ENCODE peak calls at places on chromosomes 16 and 17, in eight cellular contexts. One of them, this sample, is unnamed.

GRCh38 chr16:3145660-3146059 is 10.8 kb downstream of the ZNF213 start:
- DNase-seq in mucosa of descending colon: no peak
- DNase-seq in fibroblast of pulmonary artery: no peak
- DNase-seq in cardiac fibroblast: no peak
- DNase-seq in upper lobe of right lung: no peak
- DNase-seq in neural progenitor cell: no peak
- DNase-seq in cardiac muscle cell: no peak
- DNase-seq in BJ: no peak
- DNase-seq in this sample: no peak

GRCh38 chr16:23905027-23905426 is 69.2 kb downstream of the PRKCB start:
- DNase-seq in mucosa of descending colon: no peak
- DNase-seq in fibroblast of pulmonary artery: peak
- DNase-seq in cardiac fibroblast: peak
- DNase-seq in upper lobe of right lung: no peak
- DNase-seq in neural progenitor cell: peak
- DNase-seq in cardiac muscle cell: peak
- DNase-seq in BJ: peak
- DNase-seq in this sample: peak

GRCh38 chr17:31780436-31780835 is 78.6 kb downstream of the COPRS start:
- DNase-seq in mucosa of descending colon: no peak
- DNase-seq in fibroblast of pulmonary artery: no peak
- DNase-seq in cardiac fibroblast: no peak
- DNase-seq in upper lobe of right lung: no peak
- DNase-seq in neural progenitor cell: no peak
- DNase-seq in cardiac muscle cell: no peak
- DNase-seq in BJ: no peak
- DNase-seq in this sample: no peak

GRCh38 chr17:42040818-42041217 is 9.6 kb downstream of the C17orf113 start:
- DNase-seq in mucosa of descending colon: no peak
- DNase-seq in fibroblast of pulmonary artery: no peak
- DNase-seq in cardiac fibroblast: no peak
- DNase-seq in upper lobe of right lung: no peak
- DNase-seq in neural progenitor cell: no peak
- DNase-seq in cardiac muscle cell: no peak
- DNase-seq in BJ: no peak
- DNase-seq in this sample: no peak

GRCh38 chr17:50423553-50424159 is 2.4 kb upstream of the ACSF2 start:
- DNase-seq in mucosa of descending colon: peak
- DNase-seq in fibroblast of pulmonary artery: peak
- DNase-seq in cardiac fibroblast: peak
- DNase-seq in upper lobe of right lung: no peak
- DNase-seq in neural progenitor cell: no peak
- DNase-seq in cardiac muscle cell: peak
- DNase-seq in BJ: peak
- DNase-seq in this sample: peak

GRCh38 chr17:68461122-68461539 is 3.8 kb upstream of the WIPI1 start:
- DNase-seq in mucosa of descending colon: no peak
- DNase-seq in fibroblast of pulmonary artery: no peak
- DNase-seq in cardiac fibroblast: no peak
- DNase-seq in upper lobe of right lung: no peak
- DNase-seq in neural progenitor cell: no peak
- DNase-seq in cardiac muscle cell: no peak
- DNase-seq in BJ: no peak
- DNase-seq in this sample: peak

GRCh38 chr16:24497405-24497804 is 42.0 kb upstream of the RBBP6 start:
- DNase-seq in mucosa of descending colon: no peak
- DNase-seq in fibroblast of pulmonary artery: peak
- DNase-seq in cardiac fibroblast: peak
- DNase-seq in upper lobe of right lung: no peak
- DNase-seq in neural progenitor cell: no peak
- DNase-seq in cardiac muscle cell: peak
- DNase-seq in BJ: no peak
- DNase-seq in this sample: peak

GRCh38 chr16:11208916-11209665 is 46.9 kb downstream of the SOCS1 start:
- DNase-seq in mucosa of descending colon: no peak
- DNase-seq in fibroblast of pulmonary artery: peak
- DNase-seq in cardiac fibroblast: peak
- DNase-seq in upper lobe of right lung: no peak
- DNase-seq in neural progenitor cell: no peak
- DNase-seq in cardiac muscle cell: no peak
- DNase-seq in BJ: no peak
- DNase-seq in this sample: no peak

GRCh38 chr17:6160188-6160555 is 90.0 kb downstream of the WSCD1 start:
- DNase-seq in mucosa of descending colon: no peak
- DNase-seq in fibroblast of pulmonary artery: no peak
- DNase-seq in cardiac fibroblast: no peak
- DNase-seq in upper lobe of right lung: peak
- DNase-seq in neural progenitor cell: no peak
- DNase-seq in cardiac muscle cell: no peak
- DNase-seq in BJ: no peak
- DNase-seq in this sample: no peak

GRCh38 chr16:30112197-30113030 is 923 bp downstream of the GDPD3 start:
- DNase-seq in mucosa of descending colon: peak
- DNase-seq in fibroblast of pulmonary artery: peak
- DNase-seq in cardiac fibroblast: peak
- DNase-seq in upper lobe of right lung: peak
- DNase-seq in neural progenitor cell: peak
- DNase-seq in cardiac muscle cell: peak
- DNase-seq in BJ: no peak
- DNase-seq in this sample: peak

GRCh38 chr16:66409156-66409555 is 17.9 kb upstream of the BEAN1 start:
- DNase-seq in mucosa of descending colon: no peak
- DNase-seq in fibroblast of pulmonary artery: peak
- DNase-seq in cardiac fibroblast: peak
- DNase-seq in upper lobe of right lung: no peak
- DNase-seq in neural progenitor cell: no peak
- DNase-seq in cardiac muscle cell: peak
- DNase-seq in BJ: no peak
- DNase-seq in this sample: peak

GRCh38 chr16:87661561-87661960 is 59.3 kb downstream of the JPH3 start:
- DNase-seq in mucosa of descending colon: peak
- DNase-seq in fibroblast of pulmonary artery: peak
- DNase-seq in cardiac fibroblast: peak
- DNase-seq in upper lobe of right lung: no peak
- DNase-seq in neural progenitor cell: peak
- DNase-seq in cardiac muscle cell: peak
- DNase-seq in BJ: no peak
- DNase-seq in this sample: peak

GRCh38 chr17:57505841-57506240 is 239.3 kb downstream of the CCDC182 start:
- DNase-seq in mucosa of descending colon: no peak
- DNase-seq in fibroblast of pulmonary artery: no peak
- DNase-seq in cardiac fibroblast: no peak
- DNase-seq in upper lobe of right lung: no peak
- DNase-seq in neural progenitor cell: no peak
- DNase-seq in cardiac muscle cell: no peak
- DNase-seq in BJ: no peak
- DNase-seq in this sample: no peak

GRCh38 chr17:57515662-57516211 is 229.4 kb downstream of the CCDC182 start:
- DNase-seq in mucosa of descending colon: no peak
- DNase-seq in fibroblast of pulmonary artery: peak
- DNase-seq in cardiac fibroblast: peak
- DNase-seq in upper lobe of right lung: no peak
- DNase-seq in neural progenitor cell: no peak
- DNase-seq in cardiac muscle cell: no peak
- DNase-seq in BJ: no peak
- DNase-seq in this sample: no peak

GRCh38 chr16:389317-389716 is 7.5 kb upstream of the PGAP6 start:
- DNase-seq in mucosa of descending colon: no peak
- DNase-seq in fibroblast of pulmonary artery: no peak
- DNase-seq in cardiac fibroblast: no peak
- DNase-seq in upper lobe of right lung: no peak
- DNase-seq in neural progenitor cell: no peak
- DNase-seq in cardiac muscle cell: no peak
- DNase-seq in BJ: no peak
- DNase-seq in this sample: no peak

GRCh38 chr17:2947588-2947950 is 115.8 kb downstream of the OR1D5 start:
- DNase-seq in mucosa of descending colon: no peak
- DNase-seq in fibroblast of pulmonary artery: no peak
- DNase-seq in cardiac fibroblast: no peak
- DNase-seq in upper lobe of right lung: peak
- DNase-seq in neural progenitor cell: no peak
- DNase-seq in cardiac muscle cell: no peak
- DNase-seq in BJ: no peak
- DNase-seq in this sample: no peak

GRCh38 chr16:24114876-24115275 is 141.3 kb upstream of the CACNG3 start:
- DNase-seq in mucosa of descending colon: no peak
- DNase-seq in fibroblast of pulmonary artery: no peak
- DNase-seq in cardiac fibroblast: no peak
- DNase-seq in upper lobe of right lung: no peak
- DNase-seq in neural progenitor cell: no peak
- DNase-seq in cardiac muscle cell: no peak
- DNase-seq in BJ: no peak
- DNase-seq in this sample: no peak

DNA sequence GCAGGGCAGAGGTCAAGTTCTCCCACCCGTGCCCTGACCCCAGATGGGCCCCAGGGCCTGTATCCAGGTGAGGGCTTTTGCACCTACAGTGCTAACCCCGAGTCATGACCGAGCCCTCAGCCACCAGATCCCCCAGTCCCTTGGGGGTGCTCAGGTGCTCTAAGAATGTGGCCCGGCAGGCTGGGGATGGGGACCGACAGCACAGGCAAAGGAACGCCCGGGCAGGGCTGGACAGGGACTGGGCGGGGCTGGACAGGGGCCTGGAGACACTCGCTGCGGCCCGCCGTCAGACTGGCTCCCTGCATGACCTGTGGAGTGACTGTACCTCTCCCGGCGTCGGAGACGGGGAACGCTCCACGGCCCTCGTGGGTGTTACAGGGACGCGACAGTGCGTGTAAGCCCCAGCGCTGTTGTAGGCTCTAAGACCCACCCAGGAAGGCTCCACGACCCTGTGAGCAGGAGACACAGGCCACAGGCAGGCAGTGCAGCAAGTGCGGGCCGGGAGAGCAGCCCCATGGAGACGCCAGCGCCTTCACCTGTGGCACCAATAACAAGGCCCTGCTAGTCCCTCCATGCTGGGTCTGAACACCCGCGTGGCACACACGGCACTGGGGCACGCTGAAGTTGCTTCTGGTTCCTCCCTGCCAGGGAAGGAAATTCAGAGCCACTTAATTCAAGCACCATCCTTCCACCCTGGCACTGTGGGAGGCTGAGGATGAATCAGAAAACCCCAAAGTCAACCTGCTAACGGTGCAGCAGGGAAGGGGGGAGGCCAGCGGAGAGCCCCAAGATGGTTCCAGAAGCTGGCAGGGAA is 38.7 kb downstream of the CBFA2T3 start:
- DNase-seq in mucosa of descending colon: no peak
- DNase-seq in fibroblast of pulmonary artery: no peak
- DNase-seq in cardiac fibroblast: no peak
- DNase-seq in upper lobe of right lung: no peak
- DNase-seq in neural progenitor cell: no peak
- DNase-seq in cardiac muscle cell: no peak
- DNase-seq in BJ: no peak
- DNase-seq in this sample: no peak
- H3K4me3 ChIP-seq in mucosa of descending colon: no peak
- H3K4me3 ChIP-seq in fibroblast of pulmonary artery: no peak
- H3K4me3 ChIP-seq in cardiac fibroblast: no peak
- H3K4me3 ChIP-seq in upper lobe of right lung: peak
- H3K4me3 ChIP-seq in neural progenitor cell: no peak
- H3K4me3 ChIP-seq in cardiac muscle cell: no peak
- H3K4me3 ChIP-seq in BJ: no peak
- H3K4me3 ChIP-seq in this sample: no peak

GRCh38 chr16:72847187-72848044 is 200.5 kb downstream of the ZFHX3 start:
- DNase-seq in mucosa of descending colon: peak
- DNase-seq in fibroblast of pulmonary artery: peak
- DNase-seq in cardiac fibroblast: peak
- DNase-seq in upper lobe of right lung: no peak
- DNase-seq in neural progenitor cell: peak
- DNase-seq in cardiac muscle cell: peak
- DNase-seq in BJ: no peak
- DNase-seq in this sample: peak
- TF ChIP-seq CTCF in mucosa of descending colon: peak
- TF ChIP-seq CTCF in fibroblast of pulmonary artery: peak
- TF ChIP-seq CTCF in cardiac fibroblast: peak
- TF ChIP-seq CTCF in upper lobe of right lung: peak
- TF ChIP-seq CTCF in neural progenitor cell: peak
- TF ChIP-seq CTCF in cardiac muscle cell: peak
- TF ChIP-seq CTCF in BJ: peak
- TF ChIP-seq CTCF in this sample: peak

GRCh38 chr17:44968225-44969143 is at the start of gene C1QL1:
- DNase-seq in mucosa of descending colon: peak
- DNase-seq in fibroblast of pulmonary artery: peak
- DNase-seq in cardiac fibroblast: peak
- DNase-seq in upper lobe of right lung: peak
- DNase-seq in neural progenitor cell: peak
- DNase-seq in cardiac muscle cell: peak
- DNase-seq in BJ: peak
- DNase-seq in this sample: peak

GRCh38 chr17:44969144-44969780 is 1.2 kb upstream of the C1QL1 start:
- DNase-seq in mucosa of descending colon: no peak
- DNase-seq in fibroblast of pulmonary artery: no peak
- DNase-seq in cardiac fibroblast: no peak
- DNase-seq in upper lobe of right lung: no peak
- DNase-seq in neural progenitor cell: peak
- DNase-seq in cardiac muscle cell: no peak
- DNase-seq in BJ: no peak
- DNase-seq in this sample: no peak

GRCh38 chr17:44966348-44967025 is 1.6 kb downstream of the C1QL1 start:
- DNase-seq in mucosa of descending colon: no peak
- DNase-seq in fibroblast of pulmonary artery: no peak
- DNase-seq in cardiac fibroblast: no peak
- DNase-seq in upper lobe of right lung: no peak
- DNase-seq in neural progenitor cell: peak
- DNase-seq in cardiac muscle cell: no peak
- DNase-seq in BJ: no peak
- DNase-seq in this sample: no peak

GRCh38 chr17:44967026-44967906 is 837 bp downstream of the C1QL1 start:
- DNase-seq in mucosa of descending colon: no peak
- DNase-seq in fibroblast of pulmonary artery: no peak
- DNase-seq in cardiac fibroblast: no peak
- DNase-seq in upper lobe of right lung: no peak
- DNase-seq in neural progenitor cell: peak
- DNase-seq in cardiac muscle cell: no peak
- DNase-seq in BJ: no peak
- DNase-seq in this sample: no peak

DNA sequence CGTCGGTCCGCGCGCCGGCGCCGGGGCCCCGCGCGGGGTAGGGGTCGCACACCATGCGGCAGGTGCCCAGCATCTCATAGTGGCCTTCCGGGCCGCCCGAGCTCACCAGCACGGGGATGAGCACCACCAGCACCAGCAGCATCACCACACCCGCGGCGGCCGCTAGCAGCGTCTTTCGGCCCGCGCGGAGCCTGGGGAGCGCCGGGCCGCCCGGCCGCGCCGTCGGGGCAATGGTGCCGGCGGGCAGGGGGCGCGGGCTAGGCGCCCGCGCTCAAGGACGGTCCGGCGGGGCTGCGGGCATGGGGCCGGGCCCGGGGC is 237 bp downstream of the C1QL1 start:
- DNase-seq in mucosa of descending colon: no peak
- DNase-seq in fibroblast of pulmonary artery: no peak
- DNase-seq in cardiac fibroblast: no peak
- DNase-seq in upper lobe of right lung: no peak
- DNase-seq in neural progenitor cell: no peak
- DNase-seq in cardiac muscle cell: no peak
- DNase-seq in BJ: no peak
- DNase-seq in this sample: no peak
- H3K4me3 ChIP-seq in mucosa of descending colon: no peak
- H3K4me3 ChIP-seq in fibroblast of pulmonary artery: no peak
- H3K4me3 ChIP-seq in cardiac fibroblast: no peak
- H3K4me3 ChIP-seq in upper lobe of right lung: peak
- H3K4me3 ChIP-seq in neural progenitor cell: peak
- H3K4me3 ChIP-seq in cardiac muscle cell: peak
- H3K4me3 ChIP-seq in BJ: no peak
- H3K4me3 ChIP-seq in this sample: no peak

GRCh38 chr16:57372372-57373116 is at the start of gene CX3CL1:
- DNase-seq in mucosa of descending colon: peak
- DNase-seq in fibroblast of pulmonary artery: peak
- DNase-seq in cardiac fibroblast: no peak
- DNase-seq in upper lobe of right lung: peak
- DNase-seq in neural progenitor cell: peak
- DNase-seq in cardiac muscle cell: peak
- DNase-seq in BJ: no peak
- DNase-seq in this sample: no peak
- TF ChIP-seq CTCF in mucosa of descending colon: no peak
- TF ChIP-seq CTCF in fibroblast of pulmonary artery: no peak
- TF ChIP-seq CTCF in cardiac fibroblast: no peak
- TF ChIP-seq CTCF in upper lobe of right lung: peak
- TF ChIP-seq CTCF in neural progenitor cell: peak
- TF ChIP-seq CTCF in cardiac muscle cell: peak
- TF ChIP-seq CTCF in BJ: peak
- TF ChIP-seq CTCF in this sample: no peak

This sample was measured in foreskin fibroblast.